ENCODE peak calls at places on chromosomes 2 and 18, in eight cellular contexts. B is endothelial cell of umbilical vein, P is gastrocnemius medialis, M is aorta, E is lower lobe of right lung, G is cardiac muscle cell, R is right atrium auricular region, F is right lobe of liver. V is an unnamed sample.
A peak's percentile ranks its signal among the peaks of the same experiment; 100 is the strongest.

GRCh38 chr2:72004201-72004915 is 143.3 kb downstream of the CYP26B1 start:
- DNase-seq in B (no peak), P (no peak), M (no peak), E (no peak), G (no peak), R (peak; percentile 13), F (no peak), V (no peak)

GRCh38 chr18:60391571-60392226 is 19.1 kb upstream of the MC4R start:
- DNase-seq in B (no peak), P (no peak), M (no peak), E (no peak), G (no peak), R (no peak), F (no peak), V (no peak)

GRCh38 chr18:72692595-72692994 is 148.5 kb upstream of the CBLN2 start:
- DNase-seq in B (no peak), P (no peak), M (no peak), E (no peak), G (no peak), R (no peak), F (no peak), V (no peak)

GRCh38 chr2:18531198-18531597 is 29.3 kb downstream of the RDH14 start:
- DNase-seq in B (no peak), P (no peak), M (no peak), E (no peak), G (no peak), R (no peak), F (no peak), V (no peak)

GRCh38 chr2:25374827-25375226 is 33.1 kb upstream of the DNMT3A start:
- DNase-seq in B (no peak), P (no peak), M (no peak), E (no peak), G (no peak), R (no peak), F (no peak), V (no peak)

GRCh38 chr2:27809761-27810241 is 38.3 kb downstream of the MRPL33 start:
- DNase-seq in B (peak; percentile 91), P (no peak), M (no peak), E (no peak), G (peak; percentile 65), R (no peak), F (no peak), V (no peak)

GRCh38 chr2:9944330-9944758 is 7.1 kb upstream of the GRHL1 start:
- DNase-seq in B (no peak), P (no peak), M (no peak), E (no peak), G (no peak), R (no peak), F (no peak), V (no peak)

GRCh38 chr2:219542931-219543595 is 546 bp downstream of the CHPF start:
- DNase-seq in B (peak; percentile 14), P (no peak), M (no peak), E (no peak), G (peak; percentile 40), R (no peak), F (no peak), V (peak; percentile 63)

GRCh38 chr2:109703076-109703475 is 88.9 kb downstream of the SOWAHC start:
- DNase-seq in B (no peak), P (no peak), M (no peak), E (no peak), G (peak; percentile 47), R (no peak), F (no peak), V (no peak)

GRCh38 chr2:113166187-113166645 is 7.6 kb upstream of the PSD4 start:
- DNase-seq in B (no peak), P (no peak), M (no peak), E (no peak), G (no peak), R (peak; percentile 21), F (no peak), V (no peak)

GRCh38 chr18:12408247-12408869 is 629 bp downstream of the PRELID3A start:
- DNase-seq in B (peak; percentile 45), P (no peak), M (peak; percentile 59), E (no peak), G (peak; percentile 46), R (no peak), F (no peak), V (no peak)

GRCh38 chr2:237697586-237698337 is 70.4 kb downstream of the LRRFIP1 start:
- DNase-seq in B (peak; percentile 71), P (no peak), M (no peak), E (no peak), G (peak; percentile 57), R (no peak), F (no peak), V (no peak)

GRCh38 chr2:26526105-26526504 is 48.2 kb upstream of the OTOF start:
- DNase-seq in B (no peak), P (no peak), M (no peak), E (no peak), G (no peak), R (no peak), F (no peak), V (no peak)

GRCh38 chr2:26526589-26526988 is 48.7 kb upstream of the OTOF start:
- DNase-seq in B (no peak), P (no peak), M (no peak), E (no peak), G (no peak), R (no peak), F (no peak), V (no peak)

GRCh38 chr2:26528186-26528585 is 50.3 kb upstream of the OTOF start:
- DNase-seq in B (no peak), P (no peak), M (no peak), E (no peak), G (no peak), R (no peak), F (no peak), V (no peak)

GRCh38 chr2:26528870-26529269 is 50.9 kb upstream of the OTOF start:
- DNase-seq in B (no peak), P (peak; percentile 6), M (no peak), E (no peak), G (no peak), R (no peak), F (no peak), V (no peak)

DNA sequence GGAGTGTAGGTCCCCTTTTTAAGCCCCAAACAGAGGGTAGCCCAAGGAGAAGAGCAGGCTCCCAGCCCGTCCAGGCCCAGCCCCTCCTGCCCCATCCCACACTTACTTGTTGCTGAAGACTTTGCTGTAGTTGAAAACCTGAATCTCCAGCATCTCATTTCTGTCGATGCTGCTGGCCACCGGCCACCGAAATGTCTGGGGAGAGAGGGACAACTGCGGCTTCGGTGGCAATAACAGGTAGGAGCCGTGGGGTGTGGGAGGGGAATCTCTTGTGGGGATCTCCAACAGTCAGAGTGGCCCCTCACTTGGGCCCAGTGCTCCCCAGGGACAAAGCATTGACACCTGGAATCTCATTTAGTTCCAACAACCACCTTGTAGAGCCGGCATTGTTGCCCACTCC is 49.8 kb upstream of the OTOF start:
- DNase-seq in B (no peak), P (no peak), M (no peak), E (no peak), G (no peak), R (no peak), F (no peak), V (no peak)
- H3K4me1 ChIP-seq in B (peaks cover 4% of the 10 kb centered on the region), P (no peaks in the 10 kb centered on the region), M (no peaks in the 10 kb centered on the region), E (no peaks in the 10 kb centered on the region), G (no peaks in the 10 kb centered on the region), R (no peaks in the 10 kb centered on the region), F (no peaks in the 10 kb centered on the region), V (no peaks in the 10 kb centered on the region)

GRCh38 chr2:131369954-131370353 is 6.0 kb upstream of the RAB6D start:
- DNase-seq in B (no peak), P (no peak), M (no peak), E (no peak), G (no peak), R (no peak), F (no peak), V (no peak)

GRCh38 chr2:131367352-131367751 is 3.4 kb upstream of the RAB6D start:
- DNase-seq in B (no peak), P (no peak), M (no peak), E (no peak), G (no peak), R (no peak), F (no peak), V (no peak)

GRCh38 chr2:131366643-131367042 is 2.7 kb upstream of the RAB6D start:
- DNase-seq in B (no peak), P (no peak), M (no peak), E (no peak), G (no peak), R (no peak), F (no peak), V (no peak)

DNA sequence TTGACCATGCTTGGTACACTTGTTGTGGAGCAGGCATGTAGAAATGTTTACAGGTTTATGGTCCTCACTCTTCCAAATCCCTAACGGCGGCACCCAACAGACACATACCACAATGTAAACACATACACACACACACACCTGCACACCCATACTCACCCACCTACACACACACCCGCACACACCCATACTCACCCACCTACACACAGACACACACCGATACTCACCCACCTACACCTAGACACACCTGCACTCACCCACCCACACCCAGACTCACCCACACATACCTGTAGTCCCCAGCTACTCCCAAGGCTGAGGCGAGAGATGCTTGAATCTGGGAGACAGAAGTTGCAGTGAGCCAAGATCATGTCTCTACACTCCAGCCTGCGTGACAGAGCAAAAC is 1.5 kb upstream of the RAB6D start:
- DNase-seq in B (no peak), P (no peak), M (no peak), E (no peak), G (no peak), R (no peak), F (no peak), V (no peak)
- H3K27me3 ChIP-seq in B (peaks cover 16% of the 10 kb centered on the region), P (peaks cover 13% of the 10 kb centered on the region), M (no peaks in the 10 kb centered on the region), E (peaks cover 23% of the 10 kb centered on the region), G (peaks cover 43% of the 10 kb centered on the region), R (no peaks in the 10 kb centered on the region), F (no peaks in the 10 kb centered on the region), V (no peaks in the 10 kb centered on the region)

GRCh38 chr2:99622578-99622977 is 132.8 kb upstream of the REV1 start:
- DNase-seq in B (no peak), P (no peak), M (no peak), E (no peak), G (no peak), R (no peak), F (no peak), V (no peak)
- H3K4me1 ChIP-seq in B (no peaks in the 10 kb centered on the region), P (no peaks in the 10 kb centered on the region), M (no peaks in the 10 kb centered on the region), E (no peaks in the 10 kb centered on the region), G (peaks cover 9% of the 10 kb centered on the region), R (no peaks in the 10 kb centered on the region), F (no peaks in the 10 kb centered on the region), V (no peaks in the 10 kb centered on the region)

GRCh38 chr2:20664071-20664390 is 2.9 kb upstream of the GDF7 start:
- DNase-seq in B (no peak), P (no peak), M (no peak), E (no peak), G (no peak), R (no peak), F (no peak), V (no peak)

GRCh38 chr2:20663196-20664070 is 3.5 kb upstream of the GDF7 start:
- DNase-seq in B (no peak), P (no peak), M (peak; percentile 29), E (peak; percentile 24), G (no peak), R (no peak), F (no peak), V (no peak)

GRCh38 chr2:20661981-20662937 is 4.7 kb upstream of the GDF7 start:
- DNase-seq in B (no peak), P (no peak), M (peak; percentile 29), E (peak; percentile 28), G (no peak), R (no peak), F (no peak), V (no peak)

GRCh38 chr2:20660506-20660905 is 6.4 kb upstream of the GDF7 start:
- DNase-seq in B (no peak), P (no peak), M (no peak), E (peak; percentile 44), G (no peak), R (no peak), F (no peak), V (no peak)

GRCh38 chr2:20661028-20661980 is 5.6 kb upstream of the GDF7 start:
- DNase-seq in B (peak; percentile 80), P (peak; percentile 57), M (peak; percentile 67), E (peak; percentile 67), G (peak; percentile 85), R (peak; percentile 85), F (peak; percentile 77), V (peak; percentile 83)
- H3K27me3 ChIP-seq in B (peaks cover 64% of the 10 kb centered on the region), P (peaks cover 43% of the 10 kb centered on the region), M (no peaks in the 10 kb centered on the region), E (peaks cover 55% of the 10 kb centered on the region), G (peaks cover 86% of the 10 kb centered on the region), R (peaks cover 2% of the 10 kb centered on the region), F (no peaks in the 10 kb centered on the region), V (no peaks in the 10 kb centered on the region)